ENCODE peak calls at places on chromosome 15, in eight cellular contexts. Y, F, Q, O, L, P, Z and J are unnamed samples.
A peak's percentile ranks its signal among the peaks of the same experiment; 100 is the strongest.

GRCh38 chr15:31263751-31264533 is 62.7 kb upstream of the KLF13 start:
- DNase-seq in Y (no peak), F (no peak), Q (no peak), O (no peak), L (peak; percentile 69), P (peak; percentile 1), Z (peak; percentile 80), J (peak; percentile 91)

GRCh38 chr15:70797464-70797863 is 34.1 kb upstream of the UACA start:
- DNase-seq in Y (no peak), F (no peak), Q (no peak), O (no peak), L (no peak), P (no peak), Z (no peak), J (no peak)

GRCh38 chr15:28086175-28086703 is 12.9 kb downstream of the OCA2 start:
- DNase-seq in Y (peak; percentile 63), F (no peak), Q (peak; percentile 79), O (peak; percentile 26), L (peak; percentile 65), P (peak; percentile 79), Z (no peak), J (peak; percentile 43)

GRCh38 chr15:31847961-31848360 is 182.4 kb upstream of the CHRNA7 start:
- DNase-seq in Y (no peak), F (no peak), Q (no peak), O (no peak), L (no peak), P (no peak), Z (no peak), J (no peak)

GRCh38 chr15:70101459-70102113 is 3.9 kb upstream of the TLE3 start:
- DNase-seq in Y (peak; percentile 73), F (peak; percentile 79), Q (peak; percentile 87), O (peak; percentile 82), L (peak; percentile 93), P (peak; percentile 93), Z (peak; percentile 90), J (peak; percentile 53)

GRCh38 chr15:98658831-98659699 is 10.7 kb downstream of the IGF1R start:
- DNase-seq in Y (peak; percentile 41), F (peak; percentile 47), Q (peak; percentile 80), O (peak; percentile 33), L (peak; percentile 54), P (peak; percentile 57), Z (no peak), J (no peak)

GRCh38 chr15:77440378-77440999 is 19.8 kb downstream of the HMG20A start:
- DNase-seq in Y (no peak), F (peak; percentile 71), Q (no peak), O (no peak), L (no peak), P (no peak), Z (no peak), J (no peak)

GRCh38 chr15:90837052-90837621 is 31.3 kb upstream of the FURIN start:
- DNase-seq in Y (no peak), F (no peak), Q (no peak), O (no peak), L (no peak), P (no peak), Z (no peak), J (no peak)

GRCh38 chr15:68224546-68225250 is 4.8 kb downstream of the CLN6 start:
- DNase-seq in Y (peak; percentile 5), F (no peak), Q (no peak), O (no peak), L (no peak), P (no peak), Z (no peak), J (no peak)

GRCh38 chr15:100053476-100054121 is 288.2 kb downstream of the ADAMTS17 start:
- DNase-seq in Y (no peak), F (no peak), Q (no peak), O (no peak), L (no peak), P (no peak), Z (no peak), J (no peak)

GRCh38 chr15:58551084-58551763 is 119.4 kb downstream of the LIPC start:
- DNase-seq in Y (no peak), F (no peak), Q (no peak), O (no peak), L (no peak), P (no peak), Z (no peak), J (no peak)

GRCh38 chr15:100842756-100843730 is 36.6 kb upstream of the ALDH1A3 start:
- DNase-seq in Y (no peak), F (peak; percentile 40), Q (no peak), O (no peak), L (no peak), P (no peak), Z (no peak), J (no peak)

GRCh38 chr15:55999635-56000034 is 6.2 kb upstream of the NEDD4 start:
- DNase-seq in Y (no peak), F (peak; percentile 65), Q (no peak), O (no peak), L (no peak), P (no peak), Z (no peak), J (no peak)

GRCh38 chr15:91049378-91050127 is 27.2 kb upstream of the VPS33B start:
- DNase-seq in Y (peak; percentile 25), F (peak; percentile 51), Q (peak; percentile 63), O (peak; percentile 73), L (peak; percentile 69), P (peak; percentile 70), Z (peak; percentile 73), J (no peak)

GRCh38 chr15:70775160-70775559 is 11.8 kb upstream of the UACA start:
- DNase-seq in Y (no peak), F (peak; percentile 40), Q (peak; percentile 53), O (no peak), L (no peak), P (no peak), Z (no peak), J (no peak)

DNA sequence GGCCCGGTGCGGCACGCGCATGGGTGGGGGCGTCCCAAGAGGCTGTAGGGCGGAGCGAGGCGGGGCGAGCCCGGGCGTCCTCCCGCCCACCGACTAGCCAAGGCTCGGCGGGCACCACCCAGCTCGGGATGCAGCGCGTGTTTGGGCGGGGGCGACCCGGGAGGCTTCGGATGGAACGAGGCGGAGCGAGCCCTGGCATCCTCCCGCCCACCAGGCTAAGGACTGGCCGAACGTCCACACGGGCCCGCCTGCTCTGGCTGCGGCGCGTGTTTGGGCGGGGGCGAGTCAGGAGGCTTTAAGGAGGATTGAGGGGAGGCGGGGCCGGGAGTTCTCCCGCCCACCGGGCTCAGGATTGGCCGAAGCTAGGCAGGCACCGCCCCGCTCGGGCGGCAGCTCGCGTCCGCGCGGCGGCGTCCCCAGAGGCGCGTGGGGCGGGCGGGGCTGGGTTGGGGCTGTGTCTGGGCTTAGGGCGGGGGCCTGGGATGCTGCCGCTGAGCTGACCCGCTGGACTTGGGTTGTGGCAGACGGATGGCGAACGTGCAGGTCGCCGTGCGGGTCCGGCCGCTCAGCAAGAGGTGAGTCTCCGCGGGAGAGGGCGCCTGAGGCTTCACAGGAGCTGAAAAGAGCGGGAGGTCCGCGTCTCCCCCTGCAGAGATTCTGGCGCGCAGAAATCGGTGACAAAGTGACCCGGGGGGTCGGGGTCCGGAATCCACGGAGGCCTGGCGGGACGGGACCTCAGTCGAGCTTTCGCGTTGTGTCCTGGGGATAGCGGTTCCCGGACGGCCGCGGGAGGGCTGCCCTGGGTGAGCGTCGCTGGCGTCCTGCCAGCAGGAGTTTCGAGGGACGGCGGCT is at the start of gene STARD9:
- DNase-seq in Y (peak; percentile 95), F (peak; percentile 85), Q (peak; percentile 81), O (peak; percentile 94), L (peak; percentile 97), P (peak; percentile 99), Z (peak; percentile 100), J (peak; percentile 100)
- H3K4me1 ChIP-seq in Y (peaks cover 18% of the 10 kb centered on the region), F (no peaks in the 10 kb centered on the region), Q (peaks cover 10% of the 10 kb centered on the region), O (peaks cover 18% of the 10 kb centered on the region), L (peaks cover 14% of the 10 kb centered on the region), P (peaks cover 9% of the 10 kb centered on the region), Z (peaks cover 41% of the 10 kb centered on the region), J (peaks cover 3% of the 10 kb centered on the region)

DNA sequence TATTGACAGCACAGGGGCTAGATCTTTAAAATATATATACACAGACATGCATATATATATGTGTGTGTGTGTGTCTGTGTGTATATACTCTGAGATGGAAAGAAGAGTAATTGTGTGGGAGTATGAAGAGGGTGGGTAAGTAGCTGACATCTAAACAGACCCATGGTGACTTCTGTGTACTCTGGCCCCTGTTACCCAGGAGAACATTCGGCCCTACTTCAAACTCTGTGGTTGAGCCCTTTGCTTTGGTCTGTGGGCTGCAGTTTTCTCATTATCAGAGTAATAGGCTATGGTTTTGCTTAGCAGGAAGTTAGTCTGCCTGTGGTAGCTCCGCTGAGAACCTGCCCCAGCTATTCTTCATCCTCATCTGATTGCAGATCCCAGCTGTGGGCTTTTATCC is 141.4 kb downstream of the RBPMS2 start:
- DNase-seq in Y (no peak), F (no peak), Q (no peak), O (no peak), L (no peak), P (peak; percentile 47), Z (no peak), J (no peak)
- H3K4me3 ChIP-seq in Y (no peak overlapping the region), F (no peak overlapping the region), Q (no peak overlapping the region), O (no peak overlapping the region), L (no peak overlapping the region), P (peak overlapping the region; percentile 29), Z (no peak overlapping the region), J (no peak overlapping the region)

GRCh38 chr15:38598749-38599148 is 34.1 kb upstream of the RASGRP1 start:
- DNase-seq in Y (no peak), F (no peak), Q (no peak), O (no peak), L (no peak), P (no peak), Z (no peak), J (no peak)

GRCh38 chr15:38603271-38603670 is 38.7 kb upstream of the RASGRP1 start:
- DNase-seq in Y (no peak), F (no peak), Q (no peak), O (no peak), L (no peak), P (no peak), Z (no peak), J (no peak)

GRCh38 chr15:38605744-38606143 is 41.1 kb upstream of the RASGRP1 start:
- DNase-seq in Y (no peak), F (no peak), Q (no peak), O (no peak), L (no peak), P (no peak), Z (no peak), J (no peak)

GRCh38 chr15:38600241-38600640 is 35.6 kb upstream of the RASGRP1 start:
- DNase-seq in Y (no peak), F (no peak), Q (no peak), O (no peak), L (no peak), P (no peak), Z (no peak), J (no peak)

DNA sequence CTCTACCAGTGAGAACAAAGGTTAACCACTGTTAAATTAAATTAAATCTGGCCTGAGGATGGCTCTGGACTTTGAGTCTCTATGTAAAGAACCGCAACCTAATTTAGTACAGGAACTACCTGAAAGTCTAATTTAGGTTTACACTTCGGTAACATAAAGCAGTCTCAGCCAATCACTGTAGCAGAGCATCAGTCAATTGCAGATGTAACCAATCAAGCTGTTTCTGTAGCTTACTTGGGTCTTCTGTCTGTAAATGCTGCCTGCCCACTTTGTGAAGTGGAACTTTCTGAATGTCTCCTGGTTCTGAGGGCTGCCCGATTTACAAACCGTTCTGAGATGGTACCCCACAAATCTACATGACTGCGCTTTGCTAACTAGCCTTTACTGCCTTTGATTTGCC is 39.1 kb upstream of the RASGRP1 start:
- DNase-seq in Y (no peak), F (no peak), Q (no peak), O (no peak), L (no peak), P (no peak), Z (no peak), J (no peak)
- H3K4me1 ChIP-seq in Y (peaks cover 43% of the 10 kb centered on the region), F (no peaks in the 10 kb centered on the region), Q (no peaks in the 10 kb centered on the region), O (no peaks in the 10 kb centered on the region), L (no peaks in the 10 kb centered on the region), P (peaks cover 4% of the 10 kb centered on the region), Z (no peaks in the 10 kb centered on the region), J (no peaks in the 10 kb centered on the region)

GRCh38 chr15:37978231-37978630 is 43.8 kb downstream of the TMCO5A start:
- DNase-seq in Y (no peak), F (no peak), Q (no peak), O (no peak), L (no peak), P (no peak), Z (no peak), J (no peak)
- H3K4me3 ChIP-seq in Y (no peak overlapping the region), F (no peak overlapping the region), Q (no peak overlapping the region), O (no peak overlapping the region), L (no peak overlapping the region), P (no peak overlapping the region), Z (no peak overlapping the region), J (no peak overlapping the region)